ENCODE peak calls at places on chromosomes 4 and X, in six cellular contexts. A, M, O, Y, D and B are unnamed samples. For H3K4me1, the result is how much of the 10 kb centered on the place peaks cover.

GRCh38 chr4:48244665-48245064 is 25.0 kb downstream of the TEC start:
- DNase-seq in A (no peak), M (no peak), O (no peak), Y (no peak), D (no peak), B (no peak)

GRCh38 chr4:147581601-147582350 is 35.4 kb upstream of the TMEM184C start:
- DNase-seq in A (no peak), M (no peak), O (no peak), Y (no peak), D (no peak), B (no peak)

GRCh38 chr4:147853706-147854105 is 121.8 kb downstream of the ARHGAP10 start:
- DNase-seq in A (no peak), M (no peak), O (no peak), Y (no peak), D (no peak), B (no peak)

GRCh38 chrX:118347131-118347530 is 1.2 kb downstream of the WDR44 start:
- DNase-seq in A (no peak), M (no peak), O (no peak), Y (no peak), D (no peak), B (no peak)

GRCh38 chr4:55636622-55636999 is 513 bp upstream of the NMU start:
- DNase-seq in A (no peak), M (no peak), O (no peak), Y (no peak), D (no peak), B (no peak)

GRCh38 chrX:361231-362145 is 25.2 kb downstream of the PPP2R3B start:
- DNase-seq in A (no peak), M (no peak), O (no peak), Y (no peak), D (no peak), B (no peak)

GRCh38 chrX:117510453-117510852 is 606.2 kb downstream of the KLHL13 start:
- DNase-seq in A (peak), M (no peak), O (no peak), Y (no peak), D (no peak), B (peak)

GRCh38 chrX:77446029-77446585 is 1.1 kb upstream of the FGF16 start:
- DNase-seq in A (no peak), M (no peak), O (no peak), Y (no peak), D (no peak), B (no peak)

GRCh38 chr4:122889726-122890125 is 32.7 kb downstream of the NUDT6 start:
- DNase-seq in A (peak), M (no peak), O (no peak), Y (no peak), D (no peak), B (no peak)

GRCh38 chrX:49858341-49858740 is 20.9 kb upstream of the USP27X start:
- DNase-seq in A (no peak), M (no peak), O (no peak), Y (no peak), D (no peak), B (no peak)

GRCh38 chrX:153650959-153651358 is 4.0 kb downstream of the DUSP9 start:
- DNase-seq in A (no peak), M (no peak), O (no peak), Y (no peak), D (no peak), B (no peak)

GRCh38 chr4:68074397-68074796 is 55.3 kb downstream of the TMPRSS11F start:
- DNase-seq in A (no peak), M (no peak), O (no peak), Y (no peak), D (no peak), B (no peak)

GRCh38 chr4:77466430-77466829 is 139.2 kb upstream of the CXCL13 start:
- DNase-seq in A (no peak), M (no peak), O (no peak), Y (no peak), D (no peak), B (no peak)

GRCh38 chrX:122517781-122518180 is 666.3 kb upstream of the GRIA3 start:
- DNase-seq in A (no peak), M (no peak), O (no peak), Y (no peak), D (no peak), B (no peak)

GRCh38 chrX:108186811-108187210 is 95.2 kb downstream of the ATG4A start:
- DNase-seq in A (peak), M (no peak), O (no peak), Y (no peak), D (no peak), B (no peak)

GRCh38 chr4:39529534-39529933 is 2.3 kb upstream of the UGDH start:
- DNase-seq in A (no peak), M (no peak), O (no peak), Y (no peak), D (no peak), B (no peak)

GRCh38 chr4:26916195-26916594 is 55.6 kb downstream of the STIM2 start:
- DNase-seq in A (no peak), M (no peak), O (no peak), Y (no peak), D (no peak), B (peak)

GRCh38 chrX:14497184-14497666 is 32.1 kb upstream of the GLRA2 start:
- DNase-seq in A (no peak), M (no peak), O (peak), Y (no peak), D (no peak), B (no peak)
- H3K4me3 ChIP-seq in A (no peak), M (no peak), O (peak), Y (peak), D (peak), B (no peak)

GRCh38 chr4:185839770-185840169 is 27.8 kb upstream of the SORBS2 start:
- DNase-seq in A (no peak), M (no peak), O (no peak), Y (no peak), D (no peak), B (no peak)
- H3K4me1 ChIP-seq in A (under half), M (under half), O (under half), Y (under half), D (under half), B (under half)

DNA sequence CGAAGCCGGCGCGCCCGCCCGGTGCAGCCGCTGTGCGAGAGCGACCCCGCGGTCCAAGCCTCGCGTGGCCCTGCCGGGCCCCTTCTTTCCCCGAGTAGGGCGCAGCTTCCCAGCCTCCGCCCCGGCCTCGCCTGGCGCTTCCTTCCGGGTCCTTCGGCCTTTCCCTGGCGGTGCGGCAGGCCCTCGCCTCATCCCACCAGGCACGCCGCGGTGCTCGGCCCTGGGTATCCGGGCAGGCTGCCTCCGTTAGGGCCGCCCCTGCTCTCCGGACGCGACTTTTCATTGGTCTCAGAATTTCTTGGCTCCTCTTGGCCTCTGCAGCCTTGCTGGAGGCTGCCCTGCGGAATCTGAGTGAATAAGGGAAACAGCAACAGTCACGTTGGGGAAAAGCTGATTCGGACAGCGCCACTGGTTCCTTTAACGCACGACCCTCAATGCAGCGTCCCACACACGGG is 429 bp downstream of the UVSSA start:
- DNase-seq in A (peak), M (peak), O (peak), Y (peak), D (peak), B (peak)
- TF ChIP-seq CTCF in A (no peak), M (no peak), O (no peak), Y (no peak), D (no peak), B (no peak)

GRCh38 chrX:2487366-2487765 is 13.4 kb downstream of the DHRSX start:
- DNase-seq in A (no peak), M (no peak), O (no peak), Y (no peak), D (no peak), B (no peak)
- H3K4me3 ChIP-seq in A (no peak), M (no peak), O (no peak), Y (no peak), D (no peak), B (no peak)

GRCh38 chr4:129085472-129085871 is 7.9 kb downstream of the SCLT1 start:
- DNase-seq in A (no peak), M (no peak), O (no peak), Y (no peak), D (no peak), B (no peak)

GRCh38 chr4:129082302-129082701 is 11.0 kb downstream of the SCLT1 start:
- DNase-seq in A (no peak), M (no peak), O (no peak), Y (no peak), D (no peak), B (no peak)

GRCh38 chr4:129080129-129080528 is 13.2 kb downstream of the SCLT1 start:
- DNase-seq in A (no peak), M (no peak), O (no peak), Y (no peak), D (no peak), B (no peak)
- H3K4me1 ChIP-seq in A (under half), M (under half), O (under half), Y (under half), D (under half), B (under half)

GRCh38 chr4:183600189-183600685 is 58.7 kb downstream of the RWDD4 start:
- DNase-seq in A (peak), M (no peak), O (no peak), Y (no peak), D (no peak), B (peak)
- TF ChIP-seq CTCF in A (no peak), M (no peak), O (no peak), Y (no peak), D (peak), B (peak)

GRCh38 chr4:25859429-25860148 is 3.2 kb downstream of the SEL1L3 start:
- DNase-seq in A (no peak), M (no peak), O (no peak), Y (no peak), D (peak), B (no peak)

GRCh38 chr4:25857403-25857802 is 5.4 kb downstream of the SEL1L3 start:
- DNase-seq in A (peak), M (no peak), O (no peak), Y (no peak), D (no peak), B (no peak)

GRCh38 chr4:25860586-25861421 is 2.0 kb downstream of the SEL1L3 start:
- DNase-seq in A (peak), M (peak), O (no peak), Y (no peak), D (no peak), B (no peak)

GRCh38 chr4:25857851-25858400 is 4.9 kb downstream of the SEL1L3 start:
- DNase-seq in A (no peak), M (no peak), O (no peak), Y (no peak), D (no peak), B (no peak)

GRCh38 chr4:25856756-25857155 is 6.0 kb downstream of the SEL1L3 start:
- DNase-seq in A (no peak), M (no peak), O (no peak), Y (no peak), D (no peak), B (no peak)
- H3K4me3 ChIP-seq in A (no peak), M (no peak), O (no peak), Y (no peak), D (no peak), B (no peak)

DNA sequence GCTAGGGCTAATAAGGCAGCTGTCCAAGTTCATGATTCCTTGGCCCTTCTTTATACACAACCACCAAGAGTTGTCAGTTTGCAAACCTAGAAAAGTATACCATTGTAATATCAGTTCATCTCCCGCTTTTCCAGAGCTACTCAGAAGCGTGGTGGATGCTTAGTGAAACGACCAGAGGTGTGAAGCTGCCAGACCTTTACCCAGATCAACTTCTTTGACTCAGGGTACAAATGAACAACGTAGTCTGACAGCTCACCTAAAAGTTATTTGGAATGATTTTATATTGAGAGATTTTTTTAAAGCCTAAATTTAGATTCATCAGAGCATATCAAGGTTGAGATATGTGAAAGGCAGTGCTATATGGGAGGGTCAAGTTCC is 169.7 kb downstream of the CBR4 start:
- DNase-seq in A (no peak), M (no peak), O (no peak), Y (no peak), D (no peak), B (no peak)
- H3K4me1 ChIP-seq in A (half or more), M (under half), O (under half), Y (under half), D (under half), B (under half)

GRCh38 chr4:721261-722171 is 15.9 kb downstream of the PCGF3 start:
- DNase-seq in A (no peak), M (no peak), O (no peak), Y (no peak), D (no peak), B (no peak)
- TF ChIP-seq CTCF in A (no peak), M (no peak), O (no peak), Y (no peak), D (no peak), B (no peak)

GRCh38 chr4:40940317-40940720 is 190.6 kb downstream of the NSUN7 start:
- DNase-seq in A (no peak), M (no peak), O (peak), Y (peak), D (no peak), B (no peak)
- H3K4me3 ChIP-seq in A (no peak), M (no peak), O (no peak), Y (no peak), D (no peak), B (no peak)